ENCODE peak calls at places on chromosomes 12 and 14, in five cellular contexts. H, A, M, P and R are unnamed samples.

GRCh38 chr12:47419500-47419899 is 286.3 kb downstream of the RPAP3 start:
- DNase-seq in H (no peak), A (no peak), M (no peak), P (no peak), R (no peak)

GRCh38 chr14:36580856-36581831 is 1.3 kb downstream of the NKX2-8 start:
- DNase-seq in H (peak; percentile 43), A (no peak), M (no peak), P (no peak), R (no peak)

GRCh38 chr12:64332938-64333337 is 57.6 kb downstream of the C12orf56 start:
- DNase-seq in H (no peak), A (no peak), M (no peak), P (no peak), R (no peak)

GRCh38 chr14:91830777-91831176 is 36.6 kb downstream of the TC2N start:
- DNase-seq in H (no peak), A (no peak), M (no peak), P (peak; percentile 62), R (peak; percentile 89)

GRCh38 chr14:92470215-92470614 is 43.4 kb upstream of the RIN3 start:
- DNase-seq in H (no peak), A (no peak), M (no peak), P (no peak), R (no peak)

GRCh38 chr12:5377997-5378596 is 53.8 kb upstream of the NTF3 start:
- DNase-seq in H (no peak), A (no peak), M (no peak), P (no peak), R (no peak)

GRCh38 chr14:54935958-54936357 is 33.3 kb upstream of the GCH1 start:
- DNase-seq in H (no peak), A (peak; percentile 5), M (no peak), P (no peak), R (no peak)

GRCh38 chr14:54366726-54367707 is 29.8 kb upstream of the CDKN3 start:
- DNase-seq in H (peak; percentile 30), A (peak; percentile 84), M (peak; percentile 49), P (no peak), R (peak; percentile 87)

GRCh38 chr12:779745-780734 is 27.7 kb downstream of the WNK1 start:
- DNase-seq in H (no peak), A (peak; percentile 41), M (no peak), P (no peak), R (no peak)

GRCh38 chr12:46493352-46494209 is 121.0 kb upstream of the SLC38A2 start:
- DNase-seq in H (no peak), A (peak; percentile 88), M (no peak), P (no peak), R (no peak)

GRCh38 chr14:68787235-68787727 is 5.6 kb downstream of the ZFP36L1 start:
- DNase-seq in H (no peak), A (no peak), M (no peak), P (no peak), R (no peak)

GRCh38 chr12:69007858-69008314 is 74.9 kb upstream of the CPM start:
- DNase-seq in H (no peak), A (no peak), M (no peak), P (no peak), R (peak; percentile 44)

GRCh38 chr14:61860294-61860918 is 98.2 kb downstream of the SNAPC1 start:
- DNase-seq in H (peak; percentile 65), A (peak; percentile 34), M (peak; percentile 23), P (peak; percentile 44), R (peak; percentile 71)

GRCh38 chr12:56086096-56086495 is 6.1 kb downstream of the ERBB3 start:
- DNase-seq in H (no peak), A (no peak), M (no peak), P (no peak), R (peak; percentile 99)

GRCh38 chr14:20262642-20263128 is 23.6 kb downstream of the OR11H4 start:
- DNase-seq in H (no peak), A (no peak), M (peak; percentile 6), P (peak; percentile 43), R (no peak)

GRCh38 chr12:108572166-108572790 is 9.9 kb downstream of the ISCU start:
- DNase-seq in H (no peak), A (no peak), M (no peak), P (peak; percentile 90), R (no peak)

GRCh38 chr12:132144115-132145071 is at the start of the genes DDX51 and NOC4L:
- DNase-seq in H (peak; percentile 99), A (peak; percentile 81), M (peak; percentile 88), P (peak; percentile 78), R (peak; percentile 98)

GRCh38 chr12:19130224-19131019 is 889 bp downstream of the PLEKHA5 start:
- DNase-seq in H (peak; percentile 69), A (no peak), M (no peak), P (no peak), R (peak; percentile 55)

GRCh38 chr14:92425101-92425500 is 88.5 kb upstream of the RIN3 start:
- DNase-seq in H (no peak), A (peak; percentile 9), M (peak; percentile 28), P (no peak), R (no peak)

GRCh38 chr14:61409782-61410181 is 88.4 kb downstream of the PRKCH start:
- DNase-seq in H (no peak), A (no peak), M (no peak), P (no peak), R (peak; percentile 51)

GRCh38 chr12:123057505-123058265 is 77.2 kb downstream of the ARL6IP4 start:
- DNase-seq in H (no peak), A (no peak), M (no peak), P (no peak), R (no peak)

GRCh38 chr14:38391334-38391733 is 135.4 kb upstream of the CLEC14A start:
- DNase-seq in H (no peak), A (no peak), M (no peak), P (no peak), R (no peak)

GRCh38 chr12:124979568-124979967 is 9.4 kb downstream of the DHX37 start:
- DNase-seq in H (no peak), A (no peak), M (no peak), P (no peak), R (no peak)

GRCh38 chr12:75947171-75947723 is 84.3 kb downstream of the PHLDA1 start:
- DNase-seq in H (no peak), A (no peak), M (no peak), P (no peak), R (no peak)

GRCh38 chr14:23308721-23309445 is 2.2 kb downstream of the BCL2L2 start:
- DNase-seq in H (no peak), A (no peak), M (no peak), P (no peak), R (no peak)

GRCh38 chr12:10968765-10969456 is 17.8 kb downstream of the TAS2R50 start:
- DNase-seq in H (no peak), A (no peak), M (no peak), P (no peak), R (no peak)

GRCh38 chr12:52713960-52714886 is 10.9 kb upstream of the KRT77 start:
- DNase-seq in H (peak; percentile 67), A (no peak), M (no peak), P (no peak), R (no peak)

GRCh38 chr14:103715052-103716000 is at the start of the genes XRCC3 and ZFYVE21:
- DNase-seq in H (peak; percentile 100), A (peak; percentile 98), M (peak; percentile 99), P (peak; percentile 98), R (peak; percentile 100)

GRCh38 chr12:52442600-52443061 is 8.5 kb upstream of the KRT75 start:
- DNase-seq in H (no peak), A (no peak), M (peak; percentile 59), P (no peak), R (no peak)

GRCh38 chr14:71720978-71721624 is 211.1 kb upstream of the RGS6 start:
- DNase-seq in H (peak; percentile 32), A (peak; percentile 53), M (peak; percentile 57), P (peak; percentile 11), R (peak; percentile 87)

GRCh38 chr12:54861927-54862326 is 7.6 kb downstream of the MUCL1 start:
- DNase-seq in H (no peak), A (no peak), M (no peak), P (no peak), R (no peak)

GRCh38 chr12:71430756-71431155 is 8.8 kb upstream of the LGR5 start:
- DNase-seq in H (no peak), A (no peak), M (no peak), P (no peak), R (no peak)

GRCh38 chr14:49769171-49769570 is 1.2 kb downstream of the KLHDC2 start:
- DNase-seq in H (peak; percentile 12), A (peak; percentile 53), M (no peak), P (no peak), R (no peak)

GRCh38 chr12:4909397-4909733 is 340 bp upstream of the KCNA1 start:
- DNase-seq in H (peak; percentile 21), A (no peak), M (no peak), P (no peak), R (no peak)

GRCh38 chr14:96565811-96566210 is 63.6 kb downstream of the PAPOLA start:
- DNase-seq in H (no peak), A (no peak), M (no peak), P (no peak), R (no peak)

GRCh38 chr14:96571311-96571710 is 69.1 kb downstream of the PAPOLA start:
- DNase-seq in H (no peak), A (no peak), M (no peak), P (no peak), R (no peak)

GRCh38 chr14:96568646-96569045 is 66.5 kb downstream of the PAPOLA start:
- DNase-seq in H (no peak), A (no peak), M (no peak), P (no peak), R (no peak)

GRCh38 chr14:96564389-96564788 is 62.2 kb downstream of the PAPOLA start:
- DNase-seq in H (no peak), A (no peak), M (no peak), P (no peak), R (no peak)

DNA sequence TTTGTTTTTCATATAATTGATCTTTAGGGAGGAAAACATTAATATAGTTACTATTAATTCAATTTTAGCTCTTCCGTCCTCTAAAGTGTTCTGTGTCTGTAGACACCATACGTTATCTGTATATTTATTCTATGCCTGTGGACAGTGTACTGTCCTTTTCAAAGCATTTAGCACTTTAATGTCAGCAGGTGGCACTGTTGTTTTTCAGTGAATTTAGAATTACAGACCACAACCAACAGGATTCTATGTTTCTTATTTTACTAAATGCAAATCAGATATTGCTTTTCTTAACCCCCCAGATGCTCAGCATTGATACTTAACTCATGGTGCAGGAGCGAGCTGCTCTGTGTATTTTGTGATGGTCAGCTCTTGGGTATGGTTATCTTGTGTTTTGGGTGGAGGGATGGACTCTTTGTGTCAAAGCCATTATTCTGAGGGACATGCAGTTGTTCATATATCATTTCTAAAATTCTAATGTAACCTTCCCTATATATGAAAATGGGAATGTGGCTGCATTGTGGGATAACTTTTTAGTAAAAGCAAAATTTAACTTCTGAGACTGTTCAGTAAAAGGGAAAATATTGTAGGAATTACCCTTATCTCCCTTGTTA is 65.2 kb downstream of the PAPOLA start:
- DNase-seq in H (no peak), A (peak; percentile 21), M (no peak), P (no peak), R (peak; percentile 63)
- TF ChIP-seq JUND in H (no peak), A (no peak), M (no peak), P (no peak), R (no peak)

GRCh38 chr12:15122349-15122748 is 98.9 kb downstream of the RERG start:
- DNase-seq in H (no peak), A (no peak), M (no peak), P (no peak), R (no peak)
- TF ChIP-seq JUND in H (no peak), A (no peak), M (no peak), P (no peak), R (no peak)

GRCh38 chr12:65740506-65740872 is 83.8 kb upstream of the HMGA2 start:
- DNase-seq in H (no peak), A (no peak), M (no peak), P (no peak), R (no peak)
- TF ChIP-seq JUND in H (no peak), A (no peak), M (no peak), P (no peak), R (no peak)

GRCh38 chr12:107477946-107478610 is 207.5 kb upstream of the PWP1 start:
- DNase-seq in H (no peak), A (no peak), M (no peak), P (no peak), R (no peak)
- TF ChIP-seq JUND in H (no peak), A (no peak), M (no peak), P (no peak), R (no peak)